ENCODE peak calls at places on chromosomes 12 and 14, in ten cellular contexts. K is activated T-helper 1 cell treated with anti-CD3 and anti-CD28 coated beads, Interleukin-2, amount 50 U/mL, for 16 hours; W is activated CD4-positive, alpha-beta T cell treated with anti-CD3 and anti-CD28 coated beads, Interleukin-2, amount 50 U/mL, for 1 hour; F is fibroblast of the aortic adventitia; D is Ammon's horn; H is aorta; P is activated CD8-positive, alpha-beta memory T cell treated with anti-CD3 and anti-CD28 coated beads, Interleukin-2, amount 50 U/mL, for 48 hours; A is left ventricle myocardium superior; G is T-helper 2 cell treated with Interferon-gamma antibody and Interleukin-4, amounts not matched to agents 5 μg/mL and 100 μg/mL, for 36 hours; C is GM06990. B is an unnamed sample.

GRCh38 chr14:38238332-38238731 is 17.6 kb downstream of the CLEC14A start:
- DNase-seq in K (no peak), W (no peak), F (no peak), D (no peak), H (no peak), P (no peak), A (no peak), G (no peak), C (no peak), B (no peak)

GRCh38 chr14:70822706-70823185 is 13.4 kb upstream of the MAP3K9 start:
- DNase-seq in K (no peak), W (no peak), F (no peak), D (no peak), H (peak; percentile 84), P (peak; percentile 65), A (peak; percentile 57), G (no peak), C (no peak), B (no peak)

GRCh38 chr14:104665663-104666522 is 23.5 kb upstream of the INF2 start:
- DNase-seq in K (no peak), W (peak; percentile 47), F (no peak), D (peak; percentile 97), H (peak; percentile 79), P (no peak), A (peak; percentile 64), G (no peak), C (peak; percentile 54), B (no peak)

GRCh38 chr12:113735146-113735545 is 231.0 kb downstream of the RBM19 start:
- DNase-seq in K (no peak), W (no peak), F (no peak), D (no peak), H (no peak), P (no peak), A (no peak), G (no peak), C (no peak), B (no peak)

GRCh38 chr14:73935666-73936065 is 14.2 kb downstream of the FAM161B start:
- DNase-seq in K (no peak), W (no peak), F (peak; percentile 11), D (no peak), H (no peak), P (no peak), A (no peak), G (no peak), C (no peak), B (no peak)

GRCh38 chr12:48542300-48542928 is 17.0 kb downstream of the OR8S1 start:
- DNase-seq in K (no peak), W (peak; percentile 57), F (peak; percentile 27), D (peak; percentile 33), H (no peak), P (peak; percentile 70), A (no peak), G (peak; percentile 9), C (no peak), B (peak; percentile 3)

GRCh38 chr14:69405762-69406161 is 7.3 kb downstream of the SLC39A9 start:
- DNase-seq in K (no peak), W (no peak), F (no peak), D (no peak), H (no peak), P (no peak), A (no peak), G (no peak), C (no peak), B (no peak)

GRCh38 chr14:75476274-75476995 is 45.8 kb upstream of the BATF start:
- DNase-seq in K (no peak), W (no peak), F (no peak), D (no peak), H (peak; percentile 73), P (no peak), A (no peak), G (no peak), C (no peak), B (no peak)

GRCh38 chr12:49578471-49579112 is 10.7 kb upstream of the MCRS1 start:
- DNase-seq in K (no peak), W (no peak), F (no peak), D (no peak), H (no peak), P (no peak), A (no peak), G (no peak), C (no peak), B (no peak)

GRCh38 chr12:55019784-55020183 is at the start of gene NEUROD4:
- DNase-seq in K (no peak), W (peak; percentile 12), F (peak; percentile 49), D (peak; percentile 35), H (no peak), P (no peak), A (peak; percentile 42), G (no peak), C (no peak), B (peak; percentile 3)

GRCh38 chr12:28024231-28024995 is 51.9 kb upstream of the PTHLH start:
- DNase-seq in K (no peak), W (no peak), F (peak; percentile 49), D (no peak), H (no peak), P (no peak), A (no peak), G (no peak), C (no peak), B (no peak)

GRCh38 chr12:39012870-39013269 is 107.5 kb upstream of the CPNE8 start:
- DNase-seq in K (no peak), W (no peak), F (peak; percentile 28), D (no peak), H (no peak), P (no peak), A (no peak), G (no peak), C (no peak), B (no peak)

GRCh38 chr12:78028426-78028825 is 197.7 kb downstream of the NAV3 start:
- DNase-seq in K (no peak), W (no peak), F (no peak), D (no peak), H (no peak), P (no peak), A (no peak), G (no peak), C (no peak), B (no peak)

B was measured in dermis microvascular lymphatic vessel endothelial cell.